ENCODE peak calls at places on chromosomes 16 and 17, in ten cellular contexts. One of them, this sample, is unnamed.

GRCh38 chr16:77961811-77962210 is 60.5 kb upstream of the CLEC3A start:
- DNase-seq in heart left ventricle: no peak
- DNase-seq in lower lobe of right lung: no peak
- DNase-seq in uterus: no peak
- DNase-seq in endodermal cell: no peak
- DNase-seq in pancreas: no peak
- DNase-seq in fibroblast of lung: peak; percentile 79
- DNase-seq in A549: no peak
- DNase-seq in right cardiac atrium: no peak
- DNase-seq in ascending aorta: no peak
- DNase-seq in this sample: no peak

GRCh38 chr17:40475234-40476210 is 25.9 kb downstream of the TNS4 start:
- DNase-seq in heart left ventricle: no peak
- DNase-seq in lower lobe of right lung: no peak
- DNase-seq in uterus: no peak
- DNase-seq in endodermal cell: no peak
- DNase-seq in pancreas: peak; percentile 51
- DNase-seq in fibroblast of lung: no peak
- DNase-seq in A549: no peak
- DNase-seq in right cardiac atrium: peak; percentile 89
- DNase-seq in ascending aorta: no peak
- DNase-seq in this sample: no peak

GRCh38 chr16:68724797-68725196 is 12.3 kb upstream of the CDH1 start:
- DNase-seq in heart left ventricle: no peak
- DNase-seq in lower lobe of right lung: no peak
- DNase-seq in uterus: no peak
- DNase-seq in endodermal cell: no peak
- DNase-seq in pancreas: no peak
- DNase-seq in fibroblast of lung: no peak
- DNase-seq in A549: no peak
- DNase-seq in right cardiac atrium: no peak
- DNase-seq in ascending aorta: no peak
- DNase-seq in this sample: no peak

GRCh38 chr16:85490971-85491771 is 122.0 kb upstream of the GSE1 start:
- DNase-seq in heart left ventricle: no peak
- DNase-seq in lower lobe of right lung: no peak
- DNase-seq in uterus: no peak
- DNase-seq in endodermal cell: peak; percentile 88
- DNase-seq in pancreas: peak; percentile 77
- DNase-seq in fibroblast of lung: no peak
- DNase-seq in A549: peak; percentile 63
- DNase-seq in right cardiac atrium: no peak
- DNase-seq in ascending aorta: no peak
- DNase-seq in this sample: no peak

GRCh38 chr17:7997186-7997585 is 5.2 kb upstream of the GUCY2D start:
- DNase-seq in heart left ventricle: peak; percentile 39
- DNase-seq in lower lobe of right lung: no peak
- DNase-seq in uterus: no peak
- DNase-seq in endodermal cell: peak; percentile 90
- DNase-seq in pancreas: no peak
- DNase-seq in fibroblast of lung: peak; percentile 26
- DNase-seq in A549: peak; percentile 68
- DNase-seq in right cardiac atrium: no peak
- DNase-seq in ascending aorta: no peak
- DNase-seq in this sample: peak; percentile 15

GRCh38 chr16:8032406-8032805 is 557.9 kb downstream of the TMEM114 start:
- DNase-seq in heart left ventricle: no peak
- DNase-seq in lower lobe of right lung: no peak
- DNase-seq in uterus: no peak
- DNase-seq in endodermal cell: no peak
- DNase-seq in pancreas: no peak
- DNase-seq in fibroblast of lung: no peak
- DNase-seq in A549: no peak
- DNase-seq in right cardiac atrium: no peak
- DNase-seq in ascending aorta: no peak
- DNase-seq in this sample: no peak

GRCh38 chr17:74818306-74818705 is 41.4 kb downstream of the GRIN2C start:
- DNase-seq in heart left ventricle: no peak
- DNase-seq in lower lobe of right lung: no peak
- DNase-seq in uterus: no peak
- DNase-seq in endodermal cell: peak; percentile 60
- DNase-seq in pancreas: no peak
- DNase-seq in fibroblast of lung: no peak
- DNase-seq in A549: no peak
- DNase-seq in right cardiac atrium: no peak
- DNase-seq in ascending aorta: no peak
- DNase-seq in this sample: no peak

GRCh38 chr16:88701541-88702363 is 4.5 kb downstream of the RNF166 start:
- DNase-seq in heart left ventricle: peak; percentile 44
- DNase-seq in lower lobe of right lung: no peak
- DNase-seq in uterus: no peak
- DNase-seq in endodermal cell: no peak
- DNase-seq in pancreas: no peak
- DNase-seq in fibroblast of lung: no peak
- DNase-seq in A549: no peak
- DNase-seq in right cardiac atrium: no peak
- DNase-seq in ascending aorta: no peak
- DNase-seq in this sample: peak; percentile 88

GRCh38 chr16:29676989-29677388 is 2.0 kb upstream of the QPRT start:
- DNase-seq in heart left ventricle: no peak
- DNase-seq in lower lobe of right lung: no peak
- DNase-seq in uterus: no peak
- DNase-seq in endodermal cell: no peak
- DNase-seq in pancreas: no peak
- DNase-seq in fibroblast of lung: no peak
- DNase-seq in A549: no peak
- DNase-seq in right cardiac atrium: peak; percentile 33
- DNase-seq in ascending aorta: no peak
- DNase-seq in this sample: no peak

GRCh38 chr16:85645021-85645589 is 32.0 kb downstream of the GSE1 start:
- DNase-seq in heart left ventricle: no peak
- DNase-seq in lower lobe of right lung: no peak
- DNase-seq in uterus: no peak
- DNase-seq in endodermal cell: no peak
- DNase-seq in pancreas: no peak
- DNase-seq in fibroblast of lung: no peak
- DNase-seq in A549: no peak
- DNase-seq in right cardiac atrium: no peak
- DNase-seq in ascending aorta: no peak
- DNase-seq in this sample: no peak

GRCh38 chr16:1288813-1289479 is 20.5 kb upstream of the UBE2I start:
- DNase-seq in heart left ventricle: no peak
- DNase-seq in lower lobe of right lung: no peak
- DNase-seq in uterus: no peak
- DNase-seq in endodermal cell: peak; percentile 89
- DNase-seq in pancreas: no peak
- DNase-seq in fibroblast of lung: no peak
- DNase-seq in A549: no peak
- DNase-seq in right cardiac atrium: peak; percentile 64
- DNase-seq in ascending aorta: no peak
- DNase-seq in this sample: no peak
- H3K4me1 ChIP-seq in heart left ventricle: peaks cover 8% of the 10 kb centered on the region
- H3K4me1 ChIP-seq in lower lobe of right lung: no peaks in the 10 kb centered on the region
- H3K4me1 ChIP-seq in uterus: no peaks in the 10 kb centered on the region
- H3K4me1 ChIP-seq in endodermal cell: no peaks in the 10 kb centered on the region
- H3K4me1 ChIP-seq in pancreas: no peaks in the 10 kb centered on the region
- H3K4me1 ChIP-seq in fibroblast of lung: no peaks in the 10 kb centered on the region
- H3K4me1 ChIP-seq in A549: peaks cover 8% of the 10 kb centered on the region
- H3K4me1 ChIP-seq in right cardiac atrium: no peaks in the 10 kb centered on the region
- H3K4me1 ChIP-seq in ascending aorta: no peaks in the 10 kb centered on the region
- H3K4me1 ChIP-seq in this sample: peaks cover 19% of the 10 kb centered on the region

GRCh38 chr16:4015275-4015990 is 100.8 kb downstream of the ADCY9 start:
- DNase-seq in heart left ventricle: no peak
- DNase-seq in lower lobe of right lung: no peak
- DNase-seq in uterus: no peak
- DNase-seq in endodermal cell: no peak
- DNase-seq in pancreas: no peak
- DNase-seq in fibroblast of lung: peak; percentile 49
- DNase-seq in A549: peak; percentile 19
- DNase-seq in right cardiac atrium: peak; percentile 40
- DNase-seq in ascending aorta: no peak
- DNase-seq in this sample: no peak
- H3K4me1 ChIP-seq in heart left ventricle: peaks cover 38% of the 10 kb centered on the region
- H3K4me1 ChIP-seq in lower lobe of right lung: peaks cover 48% of the 10 kb centered on the region
- H3K4me1 ChIP-seq in uterus: no peaks in the 10 kb centered on the region
- H3K4me1 ChIP-seq in endodermal cell: no peaks in the 10 kb centered on the region
- H3K4me1 ChIP-seq in pancreas: peaks cover 31% of the 10 kb centered on the region
- H3K4me1 ChIP-seq in fibroblast of lung: peaks cover 9% of the 10 kb centered on the region
- H3K4me1 ChIP-seq in A549: peaks cover 57% of the 10 kb centered on the region
- H3K4me1 ChIP-seq in right cardiac atrium: peaks cover 3% of the 10 kb centered on the region
- H3K4me1 ChIP-seq in ascending aorta: peaks cover 4% of the 10 kb centered on the region
- H3K4me1 ChIP-seq in this sample: peaks cover 12% of the 10 kb centered on the region

GRCh38 chr16:585351-585750 is 4.5 kb upstream of the RAB40C start:
- DNase-seq in heart left ventricle: no peak
- DNase-seq in lower lobe of right lung: no peak
- DNase-seq in uterus: no peak
- DNase-seq in endodermal cell: peak; percentile 81
- DNase-seq in pancreas: no peak
- DNase-seq in fibroblast of lung: no peak
- DNase-seq in A549: no peak
- DNase-seq in right cardiac atrium: peak; percentile 58
- DNase-seq in ascending aorta: no peak
- DNase-seq in this sample: peak; percentile 78

GRCh38 chr16:582218-582613 is 7.7 kb upstream of the RAB40C start:
- DNase-seq in heart left ventricle: no peak
- DNase-seq in lower lobe of right lung: no peak
- DNase-seq in uterus: no peak
- DNase-seq in endodermal cell: no peak
- DNase-seq in pancreas: no peak
- DNase-seq in fibroblast of lung: no peak
- DNase-seq in A549: no peak
- DNase-seq in right cardiac atrium: peak; percentile 59
- DNase-seq in ascending aorta: no peak
- DNase-seq in this sample: no peak

GRCh38 chr16:583815-584591 is 5.9 kb upstream of the RAB40C start:
- DNase-seq in heart left ventricle: no peak
- DNase-seq in lower lobe of right lung: no peak
- DNase-seq in uterus: no peak
- DNase-seq in endodermal cell: peak; percentile 68
- DNase-seq in pancreas: no peak
- DNase-seq in fibroblast of lung: no peak
- DNase-seq in A549: no peak
- DNase-seq in right cardiac atrium: peak; percentile 55
- DNase-seq in ascending aorta: no peak
- DNase-seq in this sample: peak; percentile 73

GRCh38 chr16:582614-583331 is 7.1 kb upstream of the RAB40C start:
- DNase-seq in heart left ventricle: no peak
- DNase-seq in lower lobe of right lung: no peak
- DNase-seq in uterus: no peak
- DNase-seq in endodermal cell: peak; percentile 65
- DNase-seq in pancreas: no peak
- DNase-seq in fibroblast of lung: no peak
- DNase-seq in A549: no peak
- DNase-seq in right cardiac atrium: peak; percentile 59
- DNase-seq in ascending aorta: no peak
- DNase-seq in this sample: no peak

GRCh38 chr16:583470-583814 is 6.4 kb upstream of the RAB40C start:
- DNase-seq in heart left ventricle: no peak
- DNase-seq in lower lobe of right lung: no peak
- DNase-seq in uterus: no peak
- DNase-seq in endodermal cell: peak; percentile 79
- DNase-seq in pancreas: no peak
- DNase-seq in fibroblast of lung: no peak
- DNase-seq in A549: no peak
- DNase-seq in right cardiac atrium: peak; percentile 62
- DNase-seq in ascending aorta: no peak
- DNase-seq in this sample: no peak
- H3K4me1 ChIP-seq in heart left ventricle: peaks cover 51% of the 10 kb centered on the region
- H3K4me1 ChIP-seq in lower lobe of right lung: peaks cover 22% of the 10 kb centered on the region
- H3K4me1 ChIP-seq in uterus: no peaks in the 10 kb centered on the region
- H3K4me1 ChIP-seq in endodermal cell: no peaks in the 10 kb centered on the region
- H3K4me1 ChIP-seq in pancreas: peaks cover 15% of the 10 kb centered on the region
- H3K4me1 ChIP-seq in fibroblast of lung: peaks cover 11% of the 10 kb centered on the region
- H3K4me1 ChIP-seq in A549: peaks cover 27% of the 10 kb centered on the region
- H3K4me1 ChIP-seq in right cardiac atrium: no peaks in the 10 kb centered on the region
- H3K4me1 ChIP-seq in ascending aorta: peaks cover 7% of the 10 kb centered on the region
- H3K4me1 ChIP-seq in this sample: peaks cover 13% of the 10 kb centered on the region

DNA sequence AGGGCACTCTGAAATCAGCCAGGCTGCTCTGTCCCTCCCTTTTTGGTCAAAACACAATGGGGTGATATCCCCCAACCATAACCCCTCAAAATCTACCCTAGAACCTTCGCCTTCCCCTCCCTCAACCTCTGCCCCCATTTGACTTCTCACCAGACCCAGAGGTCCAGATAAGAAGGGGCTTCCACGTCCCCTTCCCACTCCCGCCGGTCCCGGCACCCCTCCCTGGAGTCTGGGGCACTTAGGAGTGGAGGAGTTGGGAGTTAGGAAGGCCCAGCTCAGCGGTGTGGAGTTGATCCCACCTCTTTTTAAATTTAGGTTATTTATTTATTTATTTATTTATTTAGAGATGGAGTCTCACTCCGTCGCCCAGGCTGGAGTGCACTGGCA is 619 bp upstream of the TMEM92 start:
- DNase-seq in heart left ventricle: no peak
- DNase-seq in lower lobe of right lung: no peak
- DNase-seq in uterus: peak; percentile 25
- DNase-seq in endodermal cell: peak; percentile 76
- DNase-seq in pancreas: no peak
- DNase-seq in fibroblast of lung: no peak
- DNase-seq in A549: no peak
- DNase-seq in right cardiac atrium: no peak
- DNase-seq in ascending aorta: no peak
- DNase-seq in this sample: peak; percentile 70
- H3K4me1 ChIP-seq in heart left ventricle: peaks cover 12% of the 10 kb centered on the region
- H3K4me1 ChIP-seq in lower lobe of right lung: peaks cover 25% of the 10 kb centered on the region
- H3K4me1 ChIP-seq in uterus: peaks cover 15% of the 10 kb centered on the region
- H3K4me1 ChIP-seq in endodermal cell: no peaks in the 10 kb centered on the region
- H3K4me1 ChIP-seq in pancreas: no peaks in the 10 kb centered on the region
- H3K4me1 ChIP-seq in fibroblast of lung: peaks cover 12% of the 10 kb centered on the region
- H3K4me1 ChIP-seq in A549: peaks cover 59% of the 10 kb centered on the region
- H3K4me1 ChIP-seq in right cardiac atrium: no peaks in the 10 kb centered on the region
- H3K4me1 ChIP-seq in ascending aorta: no peaks in the 10 kb centered on the region
- H3K4me1 ChIP-seq in this sample: peaks cover 7% of the 10 kb centered on the region